ENCODE peak calls at places on chromosomes 12 and 14, in six cellular contexts. R is GM23338; Q is Panc1; B is BJ; W is CD8-positive, alpha-beta T cell; F is CD4-positive, alpha-beta memory T cell. S is an unnamed sample. For H3K36me3, the result is how much of the 10 kb centered on the place peaks cover.

GRCh38 chr12:6285063-6285477 is 25.4 kb upstream of the PLEKHG6 start:
- DNase-seq in Q (no peak), B (no peak), F (peak), R (peak), W (peak), S (peak)

GRCh38 chr12:92208613-92209121 is 63.0 kb upstream of the BTG1 start:
- DNase-seq in F (peak), Q (peak), B (no peak), R (no peak), W (peak), S (no peak)

GRCh38 chr14:75982724-75983358 is 1.0 kb upstream of the TGFB3 start:
- DNase-seq in W (no peak), Q (no peak), B (no peak), R (no peak), F (no peak), S (peak)

GRCh38 chr12:122395319-122395718 is 27.1 kb downstream of the CLIP1 start:
- DNase-seq in Q (peak), F (no peak), W (no peak), B (peak), R (no peak), S (no peak)

GRCh38 chr12:77999074-77999715 is 168.5 kb downstream of the NAV3 start:
- DNase-seq in B (no peak), R (no peak), F (no peak), W (no peak), Q (no peak), S (no peak)

GRCh38 chr14:95274283-95274682 is 45.4 kb downstream of the CLMN start:
- DNase-seq in R (no peak), Q (no peak), B (no peak), F (no peak), W (no peak), S (no peak)

GRCh38 chr14:50303744-50304471 is 8.1 kb downstream of the L2HGDH start:
- DNase-seq in B (no peak), Q (no peak), R (no peak), F (no peak), W (no peak), S (peak)

GRCh38 chr14:74763803-74764531 is 851 bp downstream of the YLPM1 start:
- DNase-seq in B (no peak), R (peak), F (peak), Q (no peak), W (no peak), S (peak)

GRCh38 chr14:33848706-33849454 is 102.0 kb downstream of the EGLN3 start:
- DNase-seq in W (no peak), B (no peak), R (peak), Q (peak), F (no peak), S (peak)

GRCh38 chr14:69879175-69880047 is at the start of gene SMOC1:
- DNase-seq in Q (no peak), W (no peak), R (peak), B (no peak), F (no peak), S (peak)

GRCh38 chr12:13961983-13962382 is 19.4 kb downstream of the GRIN2B start:
- DNase-seq in B (no peak), Q (no peak), F (no peak), R (no peak), W (no peak), S (no peak)

GRCh38 chr14:49545716-49546115 is 40.5 kb downstream of the RPS29 start:
- DNase-seq in B (no peak), R (peak), W (no peak), F (no peak), Q (no peak), S (no peak)

GRCh38 chr12:109951136-109951535 is 45.0 kb downstream of the GIT2 start:
- DNase-seq in B (peak), F (no peak), Q (no peak), W (no peak), R (no peak), S (no peak)

GRCh38 chr14:79451601-79452000 is 759.7 kb downstream of the DIO2 start:
- DNase-seq in R (no peak), Q (no peak), B (no peak), W (no peak), F (no peak), S (no peak)

GRCh38 chr14:54344445-54344844 is 52.4 kb upstream of the CDKN3 start:
- DNase-seq in F (no peak), B (no peak), R (no peak), Q (no peak), W (no peak), S (no peak)

GRCh38 chr12:93453633-93454032 is 11.9 kb upstream of the UBE2N start:
- DNase-seq in F (no peak), Q (no peak), B (peak), R (peak), W (no peak), S (no peak)

GRCh38 chr14:105745433-105746123 is 219.2 kb downstream of the TMEM121 start:
- DNase-seq in F (no peak), W (no peak), B (no peak), Q (no peak), R (no peak), S (no peak)

GRCh38 chr14:37655418-37655817 is 60.0 kb downstream of the TTC6 start:
- DNase-seq in W (no peak), R (no peak), Q (no peak), B (no peak), F (no peak), S (no peak)

GRCh38 chr14:74574706-74575105 is 37.3 kb downstream of the LTBP2 start:
- DNase-seq in F (no peak), R (no peak), Q (no peak), B (no peak), W (no peak), S (no peak)

GRCh38 chr14:103753809-103754208 is 38.2 kb downstream of the ZFYVE21 start:
- DNase-seq in Q (no peak), F (no peak), B (no peak), R (no peak), W (no peak), S (no peak)

GRCh38 chr12:130546494-130546893 is 169.6 kb downstream of the RIMBP2 start:
- DNase-seq in F (no peak), R (no peak), W (no peak), Q (no peak), B (no peak), S (no peak)

GRCh38 chr12:110940296-110940695 is 19.9 kb upstream of the MYL2 start:
- DNase-seq in W (no peak), R (no peak), B (no peak), Q (no peak), F (no peak), S (no peak)

GRCh38 chr12:2667716-2668440 is 126.9 kb upstream of the FKBP4 start:
- DNase-seq in F (no peak), Q (no peak), W (no peak), R (no peak), B (no peak), S (no peak)

GRCh38 chr14:73715707-73716106 is 1.5 kb upstream of the PNMA1 start:
- DNase-seq in B (no peak), Q (no peak), W (no peak), R (no peak), F (no peak), S (no peak)

GRCh38 chr12:82174383-82174782 is 183.8 kb downstream of the CCDC59 start:
- DNase-seq in W (no peak), Q (no peak), F (no peak), B (no peak), R (no peak), S (no peak)

GRCh38 chr12:105799103-105799502 is 339.7 kb downstream of the NUAK1 start:
- DNase-seq in R (no peak), W (no peak), Q (no peak), B (no peak), F (no peak), S (no peak)

DNA sequence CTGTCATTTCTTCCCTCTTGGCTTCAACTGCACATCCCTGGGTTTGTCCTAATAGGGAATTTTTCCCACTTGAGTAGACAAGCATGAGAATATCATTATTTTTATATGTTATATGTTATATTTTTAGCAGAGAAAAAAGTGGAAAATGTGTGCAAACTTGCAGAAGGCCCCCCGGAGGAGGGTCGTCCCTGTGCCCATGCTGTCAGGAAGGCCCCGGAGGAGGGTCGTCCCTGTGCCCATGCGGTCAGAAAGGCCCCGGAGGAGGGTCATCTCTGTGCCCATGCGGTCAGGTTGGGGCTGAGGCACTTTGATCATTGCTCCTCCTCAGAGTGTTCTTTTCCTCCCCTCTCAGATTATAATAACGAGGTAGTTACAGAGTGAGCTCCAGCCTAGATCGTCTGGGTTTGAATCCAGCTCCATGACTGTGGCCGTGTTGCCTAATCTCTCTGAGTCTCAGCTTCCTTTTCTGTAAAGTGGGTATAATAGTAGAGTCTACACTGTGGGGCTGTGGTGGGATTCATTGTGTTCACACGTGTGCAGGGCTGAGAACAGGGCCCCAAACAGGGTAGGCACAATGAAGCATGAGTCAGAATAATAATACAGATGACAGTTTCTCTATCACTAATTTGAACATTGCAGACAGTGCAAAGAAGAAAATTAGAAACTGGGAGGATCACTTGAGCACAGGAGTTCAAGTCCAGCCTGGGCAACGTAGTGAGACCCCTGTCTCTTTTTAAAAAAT is 33.4 kb downstream of the ELK3 start:
- DNase-seq in Q (no peak), W (no peak), R (no peak), F (no peak), B (no peak), S (no peak)
- H3K36me3 ChIP-seq in Q (under half), W (under half), R (under half), F (under half), B (under half), S (under half)

GRCh38 chr12:57822392-57823130 is 4.0 kb upstream of the AVIL start:
- DNase-seq in W (no peak), R (no peak), Q (no peak), B (no peak), F (no peak), S (no peak)

GRCh38 chr12:57826400-57826799 is 7.9 kb upstream of the AVIL start:
- DNase-seq in Q (no peak), R (no peak), W (no peak), F (no peak), B (no peak), S (no peak)

GRCh38 chr12:57825451-57825850 is 6.9 kb upstream of the AVIL start:
- DNase-seq in B (no peak), Q (no peak), W (no peak), F (no peak), R (no peak), S (no peak)

GRCh38 chr12:57823131-57823907 is 4.8 kb upstream of the AVIL start:
- DNase-seq in R (no peak), Q (no peak), W (no peak), B (no peak), F (no peak), S (no peak)

DNA sequence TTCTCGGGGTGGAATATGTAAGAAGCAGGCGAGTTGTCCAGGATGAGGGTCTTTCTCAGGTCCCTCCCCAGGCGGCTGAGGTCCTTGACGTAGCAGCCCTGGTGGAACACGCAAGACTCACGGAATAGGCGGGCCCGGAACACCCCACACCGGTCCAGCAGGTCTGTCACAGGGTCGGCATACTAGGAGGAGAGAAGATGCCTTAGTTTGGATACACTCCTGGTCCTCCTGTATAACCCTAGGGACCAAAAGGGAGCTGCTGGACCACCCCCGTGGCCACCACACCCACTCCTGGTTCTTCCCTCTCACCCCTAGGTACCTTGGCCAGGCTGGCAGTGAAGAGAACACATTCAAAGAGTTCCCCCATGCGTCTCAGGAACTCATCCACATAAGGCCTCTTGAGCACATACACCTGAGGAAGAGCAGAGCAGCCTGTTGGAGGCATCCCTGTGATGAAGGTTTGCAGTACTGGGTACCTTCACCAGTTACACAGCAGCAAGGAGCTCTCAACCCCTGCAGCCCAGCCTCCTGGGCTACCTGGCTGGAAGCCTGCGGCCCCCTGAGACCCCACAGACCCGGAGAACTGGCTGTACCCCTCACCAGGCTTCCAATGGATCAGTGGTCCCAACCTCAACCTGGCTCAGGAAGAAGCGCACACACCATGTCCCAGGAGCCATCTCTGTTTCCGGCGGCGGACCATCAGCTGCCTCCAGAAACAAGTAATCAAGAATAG is 5.5 kb upstream of the AVIL start:
- DNase-seq in F (no peak), Q (no peak), R (no peak), B (no peak), W (no peak), S (no peak)
- H3K36me3 ChIP-seq in F (half or more), Q (under half), R (under half), B (half or more), W (half or more), S (half or more)

GRCh38 chr12:68837215-68837614 is 29.2 kb downstream of the MDM2 start:
- DNase-seq in Q (no peak), F (no peak), R (no peak), W (no peak), B (no peak), S (no peak)
- H3K36me3 ChIP-seq in Q (half or more), F (under half), R (half or more), W (under half), B (under half), S (under half)

GRCh38 chr12:112022241-112023016 is 9.2 kb downstream of the ERP29 start:
- DNase-seq in F (no peak), W (no peak), Q (no peak), R (no peak), B (no peak), S (no peak)

GRCh38 chr12:112023759-112024396 is 10.7 kb downstream of the ERP29 start:
- DNase-seq in R (peak), F (no peak), B (no peak), Q (no peak), W (no peak), S (no peak)

GRCh38 chr12:112018571-112019237 is 5.5 kb downstream of the ERP29 start:
- DNase-seq in R (no peak), Q (no peak), W (no peak), F (no peak), B (no peak), S (no peak)

GRCh38 chr12:112017041-112017440 is 3.8 kb downstream of the ERP29 start:
- DNase-seq in F (no peak), Q (no peak), W (no peak), B (no peak), R (no peak), S (no peak)

GRCh38 chr12:112020947-112021457 is 7.8 kb downstream of the ERP29 start:
- DNase-seq in R (no peak), F (no peak), Q (no peak), W (no peak), B (no peak), S (no peak)
- H3K36me3 ChIP-seq in R (under half), F (half or more), Q (under half), W (under half), B (under half), S (under half)

GRCh38 chr14:101508196-101508947 is 52.9 kb upstream of the DIO3 start:
- DNase-seq in W (no peak), F (no peak), Q (no peak), B (no peak), R (no peak), S (no peak)

GRCh38 chr14:101509730-101510371 is 51.4 kb upstream of the DIO3 start:
- DNase-seq in B (no peak), R (no peak), W (no peak), F (no peak), Q (no peak), S (no peak)

GRCh38 chr14:101507306-101508150 is 53.8 kb upstream of the DIO3 start:
- DNase-seq in F (no peak), Q (no peak), R (no peak), W (no peak), B (no peak), S (no peak)

GRCh38 chr14:101511199-101511598 is 50.1 kb upstream of the DIO3 start:
- DNase-seq in Q (no peak), R (no peak), F (no peak), W (no peak), B (no peak), S (no peak)

GRCh38 chr14:101508948-101509729 is 52.2 kb upstream of the DIO3 start:
- DNase-seq in Q (no peak), W (no peak), R (no peak), B (no peak), F (no peak), S (no peak)
- H3K36me3 ChIP-seq in Q (under half), W (under half), R (under half), B (under half), F (under half), S (under half)

DNA sequence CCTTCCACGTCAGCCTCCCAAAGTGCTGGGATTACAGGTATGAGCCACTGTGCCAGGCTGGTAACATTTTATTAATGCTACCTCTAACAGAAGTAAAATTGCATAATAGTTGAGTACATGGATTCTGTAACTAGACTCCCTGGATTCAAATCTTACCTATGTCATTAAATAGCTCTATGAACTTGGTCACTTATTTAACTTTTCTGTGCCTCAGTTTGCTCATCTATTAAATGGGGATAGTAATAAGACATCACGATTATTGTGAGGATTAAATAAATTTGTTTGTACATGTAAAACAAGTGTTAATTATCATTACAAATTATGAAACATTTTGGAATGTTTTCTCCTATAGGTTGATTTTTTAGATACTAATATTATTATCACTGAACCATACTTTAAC is 6.7 kb downstream of the ACTR6 start:
- DNase-seq in R (no peak), B (no peak), Q (no peak), F (no peak), W (no peak), S (no peak)
- H3K36me3 ChIP-seq in R (under half), B (under half), Q (under half), F (under half), W (under half), S (under half)

DNA sequence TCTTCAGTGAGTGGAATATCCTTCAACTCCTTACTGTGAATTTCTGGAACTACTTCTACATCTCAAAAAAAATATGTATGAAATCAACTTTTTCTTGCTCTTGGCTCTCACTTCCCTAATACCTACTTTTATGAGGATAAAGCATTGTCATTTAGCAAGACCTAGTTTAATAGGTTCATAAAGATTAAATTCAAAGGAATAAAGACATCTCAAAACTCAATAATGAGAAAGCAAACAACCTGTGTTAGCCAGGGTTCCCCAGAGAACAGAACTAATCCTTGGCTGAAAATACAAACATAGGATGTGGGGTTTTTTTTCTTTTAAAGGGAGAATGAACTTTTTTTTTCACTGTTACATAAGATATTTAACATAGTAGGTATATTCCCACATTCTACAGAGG is 57.9 kb downstream of the SCFD1 start:
- DNase-seq in F (no peak), R (no peak), B (no peak), Q (no peak), W (no peak), S (no peak)
- H3K36me3 ChIP-seq in F (under half), R (under half), B (under half), Q (under half), W (under half), S (under half)

GRCh38 chr12:131759176-131759575 is 48.3 kb downstream of the SFSWAP start:
- DNase-seq in F (no peak), Q (no peak), W (no peak), B (no peak), R (no peak), S (no peak)

GRCh38 chr12:131758016-131758739 is 47.3 kb downstream of the SFSWAP start:
- DNase-seq in W (no peak), R (no peak), F (no peak), Q (no peak), B (no peak), S (no peak)

GRCh38 chr12:131756441-131756840 is 45.6 kb downstream of the SFSWAP start:
- DNase-seq in R (no peak), F (no peak), B (no peak), W (no peak), Q (no peak), S (no peak)

GRCh38 chr12:131755305-131756113 is 44.6 kb downstream of the SFSWAP start:
- DNase-seq in B (no peak), F (peak), R (peak), W (no peak), Q (no peak), S (no peak)

GRCh38 chr12:131757111-131757510 is 46.2 kb downstream of the SFSWAP start:
- DNase-seq in Q (no peak), F (no peak), W (no peak), R (no peak), B (no peak), S (no peak)
- H3K36me3 ChIP-seq in Q (under half), F (half or more), W (half or more), R (half or more), B (under half), S (half or more)